ENCODE peak calls at places on chromosomes 11 and 22, in four cellular contexts. X is AG09319, E is progenitor cell of endocrine pancreas, Q is foreskin fibroblast. H is an unnamed sample.

GRCh38 chr11:63375434-63375833 is 5.8 kb downstream of the SLC22A9 start:
- DNase-seq in X (no peak), E (no peak), Q (no peak), H (no peak)

GRCh38 chr11:78420796-78421209 is 3.2 kb upstream of the GAB2 start:
- DNase-seq in X (no peak), E (no peak), Q (peak; percentile 59), H (no peak)

GRCh38 chr22:24398409-24398808 is 29.0 kb upstream of the ADORA2A start:
- DNase-seq in X (no peak), E (no peak), Q (no peak), H (no peak)

GRCh38 chr11:110184466-110184865 is 91.3 kb downstream of the ZC3H12C start:
- DNase-seq in X (no peak), E (no peak), Q (no peak), H (no peak)

GRCh38 chr11:45409587-45409986 is 123.4 kb upstream of the SYT13 start:
- DNase-seq in X (no peak), E (no peak), Q (no peak), H (no peak)

GRCh38 chr11:66595245-66595904 is 2.4 kb downstream of the CCS start:
- DNase-seq in X (no peak), E (no peak), Q (no peak), H (no peak)

GRCh38 chr11:46537851-46538295 is 56.0 kb downstream of the AMBRA1 start:
- DNase-seq in X (no peak), E (peak; percentile 45), Q (peak; percentile 63), H (no peak)

GRCh38 chr11:123653997-123654565 is 343 bp downstream of the SCN3B start:
- DNase-seq in X (no peak), E (peak; percentile 69), Q (peak; percentile 10), H (no peak)

GRCh38 chr11:7637447-7638157 is 35.7 kb downstream of the CYB5R2 start:
- DNase-seq in X (peak; percentile 67), E (no peak), Q (peak; percentile 61), H (no peak)

GRCh38 chr11:103714246-103714645 is 322.2 kb upstream of the DDI1 start:
- DNase-seq in X (no peak), E (no peak), Q (no peak), H (no peak)

GRCh38 chr22:19767427-19768380 is 7.1 kb downstream of the TBX1 start:
- DNase-seq in X (no peak), E (no peak), Q (no peak), H (no peak)

GRCh38 chr22:31210830-31211503 is 1.1 kb upstream of the LIMK2 start:
- DNase-seq in X (no peak), E (no peak), Q (no peak), H (no peak)

GRCh38 chr11:134267466-134267865 is 8.7 kb upstream of the GLB1L3 start:
- DNase-seq in X (no peak), E (no peak), Q (no peak), H (no peak)

GRCh38 chr11:134272381-134273316 is 3.5 kb upstream of the GLB1L3 start:
- DNase-seq in X (no peak), E (no peak), Q (peak; percentile 62), H (no peak)

GRCh38 chr11:134271978-134272377 is 4.2 kb upstream of the GLB1L3 start:
- DNase-seq in X (no peak), E (no peak), Q (no peak), H (no peak)

GRCh38 chr11:134267966-134268365 is 8.2 kb upstream of the GLB1L3 start:
- DNase-seq in X (no peak), E (no peak), Q (no peak), H (no peak)

GRCh38 chr11:134270250-134270714 is 5.9 kb upstream of the GLB1L3 start:
- DNase-seq in X (no peak), E (no peak), Q (no peak), H (no peak)
- TF ChIP-seq CTCF in X (no peak), E (peak; percentile 31), Q (peak; percentile 16), H (peak; percentile 32)

GRCh38 chr22:43846966-43847365 is 15.3 kb downstream of the SULT4A1 start:
- DNase-seq in X (no peak), E (no peak), Q (no peak), H (peak; percentile 51)

GRCh38 chr22:43847376-43848289 is 14.7 kb downstream of the SULT4A1 start:
- DNase-seq in X (no peak), E (no peak), Q (no peak), H (peak; percentile 80)

GRCh38 chr22:43849731-43850130 is 12.6 kb downstream of the SULT4A1 start:
- DNase-seq in X (no peak), E (no peak), Q (no peak), H (peak; percentile 40)

GRCh38 chr22:43850529-43850928 is 11.8 kb downstream of the SULT4A1 start:
- DNase-seq in X (no peak), E (no peak), Q (no peak), H (peak; percentile 58)

DNA sequence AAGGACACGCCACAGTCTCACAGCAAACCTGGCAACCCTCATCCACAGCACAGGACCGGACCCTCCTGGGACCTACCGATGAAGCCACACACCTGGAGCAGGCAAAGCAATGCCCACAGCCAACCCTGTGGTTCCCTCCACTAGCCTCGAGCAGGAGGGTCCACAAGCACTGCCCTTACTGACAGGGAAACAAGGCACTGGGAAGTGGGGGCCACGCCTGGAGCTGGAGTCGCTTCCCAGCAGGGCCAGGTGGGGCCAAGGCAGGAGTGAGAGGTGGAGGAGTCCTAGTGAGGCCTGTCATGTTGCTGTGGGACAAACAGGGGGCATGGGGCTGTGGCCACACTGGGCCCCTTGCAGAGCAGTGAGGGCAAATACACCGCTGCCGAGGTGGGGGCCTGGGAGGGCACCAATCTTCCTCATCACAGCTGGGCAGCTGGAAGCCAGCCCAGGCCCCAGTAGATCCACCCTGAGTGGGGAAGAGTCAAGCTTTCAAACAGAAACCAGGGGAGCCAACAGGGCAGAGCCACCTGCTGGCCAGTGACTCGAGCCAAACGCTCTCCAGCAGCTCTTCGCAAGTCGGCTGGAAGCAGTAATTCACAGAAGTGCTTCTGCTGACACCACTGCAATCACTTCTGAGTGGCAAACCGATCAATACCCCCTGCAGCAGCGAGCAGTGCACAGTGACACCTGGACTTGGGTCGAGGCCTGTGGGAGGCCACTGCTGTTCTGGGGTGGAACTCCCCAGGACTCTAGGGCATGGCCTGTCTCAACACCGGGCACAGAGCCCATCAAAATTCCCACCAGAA is 13.7 kb downstream of the SULT4A1 start:
- DNase-seq in X (no peak), E (no peak), Q (peak; percentile 19), H (peak; percentile 68)
- TF ChIP-seq CTCF in X (peak; percentile 41), E (peak; percentile 71), Q (peak; percentile 55), H (peak; percentile 69)

GRCh38 chr22:22059476-22060002 is 77.0 kb upstream of the TOP3B start:
- DNase-seq in X (no peak), E (no peak), Q (no peak), H (no peak)

GRCh38 chr22:22058649-22059475 is 76.3 kb upstream of the TOP3B start:
- DNase-seq in X (no peak), E (no peak), Q (no peak), H (no peak)

GRCh38 chr22:22060200-22061084 is 77.9 kb upstream of the TOP3B start:
- DNase-seq in X (no peak), E (peak; percentile 41), Q (no peak), H (no peak)

GRCh38 chr22:22062306-22062793 is 79.8 kb upstream of the TOP3B start:
- DNase-seq in X (no peak), E (no peak), Q (no peak), H (no peak)

DNA sequence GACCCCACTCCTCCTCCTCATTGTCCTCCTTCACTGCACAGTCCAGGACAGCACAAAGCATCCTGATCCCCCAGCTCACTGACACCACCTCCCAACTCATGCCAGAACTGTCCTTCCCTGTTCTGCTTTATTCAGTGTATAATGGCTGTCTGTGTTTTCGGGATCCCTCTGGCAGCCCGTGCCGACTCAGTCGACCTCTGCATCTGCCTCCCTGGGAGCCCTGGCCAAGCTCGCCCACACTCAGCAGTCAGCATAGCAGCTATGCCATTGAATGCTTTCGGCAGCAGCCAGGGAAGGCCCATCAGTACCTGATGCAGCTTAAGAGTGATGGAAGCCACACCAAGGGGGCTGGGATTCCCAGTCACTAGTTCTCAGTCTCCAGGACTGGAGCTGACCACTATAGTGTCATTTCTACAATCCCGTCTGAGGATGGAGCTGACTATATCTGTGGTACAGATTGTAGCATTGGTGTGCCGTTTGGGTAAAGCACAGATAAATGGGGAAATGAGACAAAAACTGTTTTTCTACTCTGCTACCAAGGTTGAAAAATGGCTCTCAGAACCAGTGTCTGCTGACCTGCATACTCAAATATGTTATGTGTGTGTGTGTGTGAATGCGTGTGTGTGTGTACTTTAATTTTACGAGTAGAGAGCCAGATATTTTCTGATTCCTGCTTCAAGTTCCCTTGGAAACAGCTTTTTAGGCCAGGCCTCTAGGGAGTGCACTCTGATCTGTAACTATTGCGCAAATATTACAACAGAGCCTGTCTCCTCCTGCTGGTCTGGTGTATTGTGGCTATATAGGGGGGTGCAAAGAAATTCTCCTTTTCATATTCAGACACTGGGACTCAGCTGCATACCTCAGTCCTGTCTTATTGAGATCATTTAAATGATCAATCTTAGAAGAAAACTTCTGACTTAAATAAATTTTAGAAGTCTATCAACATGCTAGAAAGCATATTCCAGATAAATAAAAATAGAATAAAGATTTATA is 78.8 kb upstream of the TOP3B start:
- DNase-seq in X (peak; percentile 49), E (no peak), Q (peak; percentile 4), H (no peak)
- TF ChIP-seq CTCF in X (peak; percentile 38), E (no peak), Q (peak; percentile 31), H (peak; percentile 54)

DNA sequence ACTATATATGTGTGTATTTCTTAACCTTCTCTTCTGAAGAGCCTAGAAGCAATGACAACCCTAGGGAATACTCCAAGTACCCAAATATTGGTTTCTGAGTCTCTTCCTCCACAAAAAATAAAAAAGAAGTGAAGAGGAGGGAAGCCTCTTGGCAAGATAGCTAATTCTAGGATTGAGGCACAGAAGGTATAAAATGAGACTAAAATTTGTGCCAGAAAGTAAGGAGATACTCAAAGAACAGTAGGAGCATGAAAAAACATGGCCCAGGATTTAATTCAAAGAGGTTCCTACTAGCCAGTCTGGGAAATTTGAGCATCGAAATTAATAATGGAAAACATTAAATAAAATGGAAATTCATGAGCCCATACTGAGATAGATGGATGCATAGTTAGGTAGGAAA is 112.1 kb downstream of the PAX6 start:
- DNase-seq in X (no peak), E (no peak), Q (no peak), H (no peak)
- TF ChIP-seq CTCF in X (no peak), E (no peak), Q (no peak), H (no peak)

DNA sequence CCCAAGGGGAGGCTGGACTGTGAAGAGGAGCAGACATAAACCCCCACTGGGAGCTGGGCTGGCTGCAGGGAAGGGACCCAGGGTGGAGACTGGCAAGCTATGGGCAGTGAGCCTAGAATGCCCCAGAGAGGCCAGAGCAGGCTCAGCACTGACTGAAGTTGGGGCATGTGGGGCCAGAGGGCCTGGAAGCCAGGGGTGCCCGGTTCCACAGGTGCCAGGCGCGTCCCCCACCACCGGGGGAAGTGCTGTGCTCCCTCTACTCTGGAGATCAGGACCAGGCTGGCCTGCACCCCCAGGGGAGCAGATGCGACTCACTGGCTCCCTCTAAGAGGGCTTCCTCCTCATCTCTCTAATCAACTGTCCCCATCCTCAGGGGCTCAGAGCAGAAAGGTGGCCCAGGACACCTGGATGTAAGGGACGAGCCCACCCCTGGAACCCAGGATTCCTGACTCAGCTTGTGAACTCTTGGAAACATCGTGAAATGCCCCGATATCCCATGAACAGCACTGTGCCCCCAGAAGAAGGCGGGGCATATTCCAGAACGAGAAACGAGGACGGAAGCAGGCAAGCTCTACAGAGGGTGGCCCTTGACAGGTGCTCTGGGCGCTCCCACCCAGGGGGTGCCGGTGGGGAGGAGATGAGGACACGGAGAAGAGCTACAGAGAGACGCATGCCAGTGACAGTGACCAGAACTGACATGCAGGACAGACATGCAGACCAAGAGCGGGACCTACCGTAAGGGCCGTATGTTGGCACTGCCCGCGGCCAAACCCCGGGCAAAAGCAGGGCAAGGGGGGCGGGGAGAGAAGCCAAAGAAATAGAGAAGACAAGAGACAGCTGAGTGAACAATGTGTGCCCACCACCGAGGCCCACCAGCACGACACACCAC is 20.4 kb downstream of the MAFF start:
- DNase-seq in X (no peak), E (no peak), Q (no peak), H (no peak)
- TF ChIP-seq CTCF in X (no peak), E (no peak), Q (no peak), H (no peak)

GRCh38 chr11:64559351-64560138 is 31.5 kb upstream of the SLC22A12 start:
- DNase-seq in X (no peak), E (no peak), Q (no peak), H (peak; percentile 82)
- TF ChIP-seq CTCF in X (no peak), E (no peak), Q (no peak), H (no peak)